ENCODE peak calls at places on chromosomes 12 and 14, in ten cellular contexts. One of them, this sample, is unnamed.

GRCh38 chr12:115710104-115710564 is 567.4 kb downstream of the MED13L start:
- DNase-seq in thyroid gland: peak
- DNase-seq in nephron progenitor cell: no peak
- DNase-seq in left cardiac atrium: peak
- DNase-seq in NCI-H774: no peak
- DNase-seq in sciatic nerve: peak
- DNase-seq in tibial artery: peak
- DNase-seq in renal cortical epithelial cell: no peak
- DNase-seq in activated effector memory CD4-positive, alpha-beta T cell treated with Interleukin-2 at 50 U/mL for 16 hours: no peak
- DNase-seq in WTC11: no peak
- DNase-seq in this sample: peak

GRCh38 chr12:95548539-95549391 is 2.5 kb downstream of the USP44 start:
- DNase-seq in NCI-H774: no peak
- DNase-seq in renal cortical epithelial cell: no peak
- DNase-seq in nephron progenitor cell: peak
- DNase-seq in WTC11: peak
- DNase-seq in thyroid gland: peak
- DNase-seq in sciatic nerve: peak
- DNase-seq in activated effector memory CD4-positive, alpha-beta T cell treated with Interleukin-2 at 50 U/mL for 16 hours: peak
- DNase-seq in tibial artery: no peak
- DNase-seq in left cardiac atrium: peak
- DNase-seq in this sample: no peak

GRCh38 chr12:132620893-132621656 is 2.5 kb downstream of the P2RX2 start:
- DNase-seq in tibial artery: no peak
- DNase-seq in NCI-H774: no peak
- DNase-seq in activated effector memory CD4-positive, alpha-beta T cell treated with Interleukin-2 at 50 U/mL for 16 hours: no peak
- DNase-seq in thyroid gland: no peak
- DNase-seq in sciatic nerve: no peak
- DNase-seq in nephron progenitor cell: no peak
- DNase-seq in renal cortical epithelial cell: no peak
- DNase-seq in left cardiac atrium: no peak
- DNase-seq in WTC11: no peak
- DNase-seq in this sample: no peak

GRCh38 chr12:120544691-120545090 is 10.5 kb downstream of the RNF10 start:
- DNase-seq in activated effector memory CD4-positive, alpha-beta T cell treated with Interleukin-2 at 50 U/mL for 16 hours: no peak
- DNase-seq in tibial artery: no peak
- DNase-seq in nephron progenitor cell: no peak
- DNase-seq in renal cortical epithelial cell: no peak
- DNase-seq in thyroid gland: no peak
- DNase-seq in left cardiac atrium: no peak
- DNase-seq in sciatic nerve: no peak
- DNase-seq in NCI-H774: no peak
- DNase-seq in WTC11: no peak
- DNase-seq in this sample: no peak

GRCh38 chr12:113449839-113450238 is 21.8 kb downstream of the LHX5 start:
- DNase-seq in left cardiac atrium: no peak
- DNase-seq in activated effector memory CD4-positive, alpha-beta T cell treated with Interleukin-2 at 50 U/mL for 16 hours: no peak
- DNase-seq in nephron progenitor cell: no peak
- DNase-seq in renal cortical epithelial cell: no peak
- DNase-seq in thyroid gland: no peak
- DNase-seq in tibial artery: no peak
- DNase-seq in WTC11: no peak
- DNase-seq in sciatic nerve: no peak
- DNase-seq in NCI-H774: no peak
- DNase-seq in this sample: no peak

GRCh38 chr14:105860615-105861580 is 334.5 kb downstream of the TMEM121 start:
- DNase-seq in sciatic nerve: no peak
- DNase-seq in renal cortical epithelial cell: no peak
- DNase-seq in nephron progenitor cell: no peak
- DNase-seq in left cardiac atrium: peak
- DNase-seq in NCI-H774: no peak
- DNase-seq in thyroid gland: no peak
- DNase-seq in tibial artery: peak
- DNase-seq in activated effector memory CD4-positive, alpha-beta T cell treated with Interleukin-2 at 50 U/mL for 16 hours: no peak
- DNase-seq in WTC11: peak
- DNase-seq in this sample: no peak

GRCh38 chr12:114316076-114316475 is 89.9 kb downstream of the TBX5 start:
- DNase-seq in renal cortical epithelial cell: no peak
- DNase-seq in activated effector memory CD4-positive, alpha-beta T cell treated with Interleukin-2 at 50 U/mL for 16 hours: no peak
- DNase-seq in left cardiac atrium: peak
- DNase-seq in WTC11: no peak
- DNase-seq in thyroid gland: no peak
- DNase-seq in tibial artery: no peak
- DNase-seq in sciatic nerve: no peak
- DNase-seq in NCI-H774: no peak
- DNase-seq in nephron progenitor cell: no peak
- DNase-seq in this sample: peak

GRCh38 chr12:103680591-103681065 is 93.6 kb downstream of the STAB2 start:
- DNase-seq in left cardiac atrium: peak
- DNase-seq in tibial artery: peak
- DNase-seq in NCI-H774: no peak
- DNase-seq in thyroid gland: peak
- DNase-seq in WTC11: no peak
- DNase-seq in activated effector memory CD4-positive, alpha-beta T cell treated with Interleukin-2 at 50 U/mL for 16 hours: no peak
- DNase-seq in renal cortical epithelial cell: no peak
- DNase-seq in sciatic nerve: no peak
- DNase-seq in nephron progenitor cell: no peak
- DNase-seq in this sample: no peak

GRCh38 chr12:93103154-93103553 is 174.1 kb upstream of the EEA1 start:
- DNase-seq in sciatic nerve: no peak
- DNase-seq in NCI-H774: no peak
- DNase-seq in thyroid gland: no peak
- DNase-seq in renal cortical epithelial cell: no peak
- DNase-seq in WTC11: no peak
- DNase-seq in left cardiac atrium: no peak
- DNase-seq in activated effector memory CD4-positive, alpha-beta T cell treated with Interleukin-2 at 50 U/mL for 16 hours: no peak
- DNase-seq in nephron progenitor cell: no peak
- DNase-seq in tibial artery: no peak
- DNase-seq in this sample: no peak

GRCh38 chr14:94110552-94111181 is at the start of gene IFI27:
- DNase-seq in tibial artery: no peak
- DNase-seq in activated effector memory CD4-positive, alpha-beta T cell treated with Interleukin-2 at 50 U/mL for 16 hours: no peak
- DNase-seq in nephron progenitor cell: no peak
- DNase-seq in WTC11: no peak
- DNase-seq in left cardiac atrium: peak
- DNase-seq in NCI-H774: no peak
- DNase-seq in thyroid gland: no peak
- DNase-seq in renal cortical epithelial cell: no peak
- DNase-seq in sciatic nerve: peak
- DNase-seq in this sample: no peak

GRCh38 chr12:91361864-91362263 is 179.2 kb upstream of the DCN start:
- DNase-seq in NCI-H774: peak
- DNase-seq in thyroid gland: no peak
- DNase-seq in left cardiac atrium: no peak
- DNase-seq in sciatic nerve: no peak
- DNase-seq in nephron progenitor cell: no peak
- DNase-seq in WTC11: no peak
- DNase-seq in renal cortical epithelial cell: peak
- DNase-seq in tibial artery: no peak
- DNase-seq in activated effector memory CD4-positive, alpha-beta T cell treated with Interleukin-2 at 50 U/mL for 16 hours: no peak
- DNase-seq in this sample: peak

GRCh38 chr14:67680121-67680602 is 5.7 kb upstream of the VTI1B start:
- DNase-seq in activated effector memory CD4-positive, alpha-beta T cell treated with Interleukin-2 at 50 U/mL for 16 hours: no peak
- DNase-seq in renal cortical epithelial cell: peak
- DNase-seq in tibial artery: no peak
- DNase-seq in left cardiac atrium: no peak
- DNase-seq in thyroid gland: no peak
- DNase-seq in NCI-H774: no peak
- DNase-seq in WTC11: no peak
- DNase-seq in nephron progenitor cell: no peak
- DNase-seq in sciatic nerve: no peak
- DNase-seq in this sample: peak

GRCh38 chr14:96630281-96630680 is 128.1 kb downstream of the PAPOLA start:
- DNase-seq in nephron progenitor cell: no peak
- DNase-seq in tibial artery: no peak
- DNase-seq in sciatic nerve: no peak
- DNase-seq in thyroid gland: no peak
- DNase-seq in renal cortical epithelial cell: no peak
- DNase-seq in activated effector memory CD4-positive, alpha-beta T cell treated with Interleukin-2 at 50 U/mL for 16 hours: no peak
- DNase-seq in NCI-H774: no peak
- DNase-seq in left cardiac atrium: no peak
- DNase-seq in WTC11: no peak
- DNase-seq in this sample: no peak